ENCODE peak calls at places on chromosomes 16 and 17, in eight cellular contexts. C, T, P, I, O, J, S and B are unnamed samples.

GRCh38 chr16:78478267-78478821 is 378.9 kb downstream of the WWOX start:
- DNase-seq in J (peak), T (no peak), O (no peak), P (no peak), C (no peak), I (no peak), S (no peak), B (no peak)

GRCh38 chr16:79169239-79169638 is 431.3 kb downstream of the MAF start:
- DNase-seq in T (no peak), S (no peak), I (no peak), C (no peak), J (no peak), P (no peak), O (no peak), B (no peak)

GRCh38 chr16:67026570-67026969 is 2.4 kb upstream of the CBFB start:
- DNase-seq in O (no peak), T (no peak), S (peak), J (no peak), I (no peak), C (no peak), P (no peak), B (no peak)

GRCh38 chr16:67428146-67428731 is 2.7 kb upstream of the HSD11B2 start:
- DNase-seq in J (peak), C (peak), P (peak), I (peak), O (peak), S (peak), T (peak), B (peak)

GRCh38 chr16:51445250-51445649 is 294.2 kb upstream of the SALL1 start:
- DNase-seq in J (no peak), C (no peak), T (no peak), I (no peak), S (no peak), O (no peak), P (no peak), B (no peak)

GRCh38 chr17:4599505-4600281 is 15.4 kb downstream of the SMTNL2 start:
- DNase-seq in J (no peak), S (no peak), O (no peak), T (peak), P (no peak), C (no peak), I (no peak), B (no peak)

GRCh38 chr17:76878568-76878967 is 10.4 kb downstream of the MGAT5B start:
- DNase-seq in J (no peak), I (no peak), S (no peak), T (no peak), C (no peak), P (no peak), O (no peak), B (no peak)

GRCh38 chr17:66803474-66803951 is 31.4 kb upstream of the CACNG5 start:
- DNase-seq in C (no peak), J (no peak), P (no peak), I (no peak), O (no peak), S (no peak), T (no peak), B (no peak)

GRCh38 chr16:24972608-24973220 is 42.5 kb downstream of the ARHGAP17 start:
- DNase-seq in J (no peak), C (no peak), P (no peak), O (no peak), I (no peak), T (no peak), S (peak), B (no peak)

GRCh38 chr16:86834451-86835035 is 256.2 kb downstream of the FOXL1 start:
- DNase-seq in J (no peak), C (no peak), I (no peak), S (no peak), P (no peak), O (no peak), T (no peak), B (no peak)

GRCh38 chr17:79627184-79627765 is 16.4 kb upstream of the RBFOX3 start:
- DNase-seq in C (peak), S (no peak), I (no peak), P (no peak), T (peak), J (no peak), O (peak), B (no peak)

GRCh38 chr17:82889496-82890338 is 49.9 kb upstream of the ZNF750 start:
- DNase-seq in P (no peak), S (no peak), T (no peak), I (no peak), J (no peak), O (no peak), C (no peak), B (no peak)

GRCh38 chr16:25143898-25144297 is 32.4 kb downstream of the LCMT1 start:
- DNase-seq in T (no peak), C (no peak), O (no peak), S (no peak), I (no peak), J (no peak), P (no peak), B (no peak)

GRCh38 chr17:40168262-40168832 is 8.9 kb upstream of the RAPGEFL1 start:
- DNase-seq in S (peak), J (peak), T (no peak), I (no peak), O (no peak), P (no peak), C (no peak), B (peak)

GRCh38 chr17:1491406-1492248 is 859 bp downstream of the MYO1C start:
- DNase-seq in O (peak), I (no peak), P (peak), S (no peak), T (peak), C (peak), J (peak), B (no peak)

GRCh38 chr17:45171338-45172231 is 9.9 kb downstream of the HEXIM2 start:
- DNase-seq in S (no peak), C (peak), P (no peak), I (no peak), J (no peak), T (peak), O (peak), B (no peak)

GRCh38 chr16:49278567-49278827 is 3.1 kb downstream of the CBLN1 start:
- DNase-seq in P (no peak), J (no peak), O (no peak), S (no peak), T (no peak), C (no peak), I (no peak), B (no peak)

GRCh38 chr17:62950067-62950466 is 16.0 kb upstream of the TANC2 start:
- DNase-seq in J (no peak), T (no peak), P (no peak), C (no peak), O (peak), I (no peak), S (no peak), B (no peak)

GRCh38 chr16:11350531-11351335 is 5.5 kb downstream of the RMI2 start:
- DNase-seq in C (no peak), O (no peak), P (no peak), T (no peak), I (no peak), J (no peak), S (no peak), B (no peak)

GRCh38 chr17:61218438-61218837 is 181.2 kb upstream of the TBX2 start:
- DNase-seq in C (no peak), O (no peak), I (no peak), P (no peak), J (no peak), T (no peak), S (no peak), B (no peak)

GRCh38 chr16:30996324-30996999 is 11.5 kb downstream of the HSD3B7 start:
- DNase-seq in I (no peak), O (no peak), P (no peak), J (no peak), S (no peak), T (no peak), C (no peak), B (no peak)

GRCh38 chr16:17026600-17027242 is 444.0 kb downstream of the XYLT1 start:
- DNase-seq in T (no peak), J (peak), I (peak), S (peak), C (no peak), O (no peak), P (no peak), B (no peak)